ENCODE peak calls at places on chromosomes 7 and 10, in ten cellular contexts. W is CD8-positive, alpha-beta T cell; C is prostate gland; K is pancreas; O is dorsolateral prefrontal cortex; Z is tibial artery; A is cardiac muscle cell; Y is thyroid gland; E is body of pancreas; M is mammary epithelial cell. T is an unnamed sample.

GRCh38 chr7:80412842-80413241 is 99.0 kb downstream of the GNAT3 start:
- DNase-seq in C (no peak), Y (no peak), W (no peak), E (no peak), M (peak; percentile 74), O (no peak), Z (no peak), A (peak; percentile 8), K (no peak), T (no peak)

GRCh38 chr10:124639646-124640045 is 104.5 kb downstream of the FAM53B start:
- DNase-seq in M (no peak), E (no peak), A (no peak), Z (no peak), C (no peak), K (no peak), Y (no peak), W (no peak), O (no peak), T (no peak)

GRCh38 chr10:114157912-114158311 is 16.1 kb downstream of the CCDC186 start:
- DNase-seq in A (no peak), M (no peak), W (no peak), Z (no peak), O (no peak), K (no peak), C (no peak), E (no peak), Y (no peak), T (no peak)

GRCh38 chr7:141460781-141461715 is 90.2 kb upstream of the AGK start:
- DNase-seq in O (peak; percentile 29), M (peak; percentile 49), Z (no peak), K (no peak), Y (no peak), W (no peak), A (no peak), E (no peak), C (peak; percentile 43), T (no peak)

GRCh38 chr7:45973725-45974532 is 52.9 kb upstream of the IGFBP3 start:
- DNase-seq in K (no peak), W (no peak), M (peak; percentile 55), C (no peak), Z (no peak), E (peak; percentile 39), A (peak; percentile 67), O (peak; percentile 65), Y (no peak), T (no peak)

GRCh38 chr7:95609277-95609971 is 13.1 kb upstream of the PDK4 start:
- DNase-seq in Y (peak; percentile 61), E (peak; percentile 87), M (no peak), K (peak; percentile 80), Z (no peak), A (peak; percentile 85), W (no peak), O (no peak), C (peak; percentile 69), T (peak; percentile 66)

GRCh38 chr10:63265646-63266207 is 132.6 kb downstream of the NRBF2 start:
- DNase-seq in K (no peak), M (no peak), A (no peak), C (no peak), Z (no peak), Y (no peak), W (no peak), O (no peak), E (no peak), T (no peak)

GRCh38 chr7:14242186-14242585 is 252.7 kb upstream of the ETV1 start:
- DNase-seq in E (no peak), O (no peak), Z (no peak), K (no peak), Y (no peak), C (no peak), A (no peak), M (no peak), W (no peak), T (no peak)

GRCh38 chr10:53939654-53940053 is 861.4 kb downstream of the PCDH15 start:
- DNase-seq in E (no peak), Y (no peak), A (no peak), M (no peak), Z (no peak), K (no peak), C (no peak), O (no peak), W (no peak), T (no peak)

GRCh38 chr10:119349341-119349740 is 142.0 kb downstream of the GRK5 start:
- DNase-seq in A (no peak), Z (no peak), O (no peak), C (no peak), W (no peak), E (no peak), Y (no peak), M (no peak), K (no peak), T (no peak)

GRCh38 chr10:103273026-103273425 is 3.9 kb upstream of the INA start:
- DNase-seq in A (peak; percentile 94), O (peak; percentile 33), K (no peak), W (no peak), M (peak; percentile 99), E (peak; percentile 10), Y (no peak), C (no peak), Z (peak; percentile 76), T (peak; percentile 75)

GRCh38 chr10:10798543-10799192 is 219.0 kb upstream of the CELF2 start:
- DNase-seq in Y (no peak), W (no peak), K (no peak), A (no peak), O (peak; percentile 20), E (no peak), C (no peak), M (no peak), Z (no peak), T (no peak)

GRCh38 chr7:100544386-100544785 is 5.4 kb downstream of the AGFG2 start:
- DNase-seq in M (no peak), C (no peak), Y (no peak), O (no peak), W (no peak), A (no peak), K (no peak), Z (no peak), E (no peak), T (no peak)

GRCh38 chr10:69572159-69573055 is 815 bp downstream of the NEUROG3 start:
- DNase-seq in W (no peak), E (no peak), C (no peak), M (peak; percentile 14), O (peak; percentile 27), Y (no peak), Z (no peak), K (no peak), A (no peak), T (no peak)
- H3K27me3 ChIP-seq in W (peaks cover 54% of the 10 kb centered on the region), E (no peaks in the 10 kb centered on the region), C (peaks cover 64% of the 10 kb centered on the region), M (peaks cover 79% of the 10 kb centered on the region), O (peaks cover 99% of the 10 kb centered on the region), Y (peaks cover 28% of the 10 kb centered on the region), Z (no peaks in the 10 kb centered on the region), K (peaks cover 8% of the 10 kb centered on the region), A (peaks cover 100% of the 10 kb centered on the region), T (peaks cover 82% of the 10 kb centered on the region)

GRCh38 chr7:27154901-27155815 is 1.3 kb downstream of the HOXA7 start:
- DNase-seq in Y (peak; percentile 59), W (no peak), A (no peak), O (no peak), K (no peak), Z (no peak), E (peak; percentile 1), C (no peak), M (peak; percentile 84), T (peak; percentile 62)
- H3K27me3 ChIP-seq in Y (peaks cover 83% of the 10 kb centered on the region), W (peaks cover 75% of the 10 kb centered on the region), A (peaks cover 100% of the 10 kb centered on the region), O (peaks cover 100% of the 10 kb centered on the region), K (peaks cover 54% of the 10 kb centered on the region), Z (no peaks in the 10 kb centered on the region), E (no peaks in the 10 kb centered on the region), C (no peaks in the 10 kb centered on the region), M (no peaks in the 10 kb centered on the region), T (no peaks in the 10 kb centered on the region)

GRCh38 chr7:38283107-38283506 is 9.7 kb upstream of the TARP start:
- DNase-seq in M (no peak), K (no peak), Z (no peak), Y (no peak), O (no peak), A (no peak), W (no peak), E (no peak), C (no peak), T (no peak)

GRCh38 chr7:38276096-38276857 is 2.8 kb upstream of the TARP start:
- DNase-seq in C (no peak), W (no peak), E (no peak), O (no peak), A (no peak), Y (no peak), K (no peak), M (no peak), Z (no peak), T (no peak)

GRCh38 chr7:38281211-38281610 is 7.8 kb upstream of the TARP start:
- DNase-seq in E (no peak), W (no peak), O (no peak), Z (no peak), Y (peak; percentile 77), A (no peak), M (no peak), C (no peak), K (no peak), T (no peak)

GRCh38 chr7:38280707-38281106 is 7.3 kb upstream of the TARP start:
- DNase-seq in O (no peak), K (no peak), E (no peak), M (no peak), A (no peak), Z (no peak), Y (no peak), W (no peak), C (no peak), T (no peak)

DNA sequence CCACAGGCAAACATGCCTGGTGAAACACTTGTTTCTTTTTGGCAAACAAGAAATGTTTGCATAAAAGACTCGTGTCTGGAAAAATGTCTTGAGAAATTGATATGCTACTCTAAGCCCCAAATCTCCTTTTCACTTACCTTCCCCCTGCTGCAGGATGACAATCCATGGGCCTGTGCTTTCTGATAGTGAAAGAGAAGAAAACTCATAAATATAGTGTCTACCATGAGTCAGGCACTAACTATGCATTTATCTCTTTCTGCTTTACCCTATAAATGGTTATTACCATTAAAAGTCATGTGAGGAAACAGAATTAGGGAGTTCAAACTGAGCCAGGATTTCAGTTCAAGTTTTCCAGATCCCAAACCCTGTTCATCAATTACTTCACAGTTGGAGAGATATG is 6.6 kb upstream of the TARP start:
- DNase-seq in A (no peak), C (no peak), K (no peak), M (no peak), O (no peak), E (no peak), Z (no peak), W (no peak), Y (no peak), T (no peak)
- H3K27me3 ChIP-seq in A (no peaks in the 10 kb centered on the region), C (no peaks in the 10 kb centered on the region), K (no peaks in the 10 kb centered on the region), M (no peaks in the 10 kb centered on the region), O (no peaks in the 10 kb centered on the region), E (no peaks in the 10 kb centered on the region), Z (no peaks in the 10 kb centered on the region), W (no peaks in the 10 kb centered on the region), Y (no peaks in the 10 kb centered on the region), T (no peaks in the 10 kb centered on the region)

DNA sequence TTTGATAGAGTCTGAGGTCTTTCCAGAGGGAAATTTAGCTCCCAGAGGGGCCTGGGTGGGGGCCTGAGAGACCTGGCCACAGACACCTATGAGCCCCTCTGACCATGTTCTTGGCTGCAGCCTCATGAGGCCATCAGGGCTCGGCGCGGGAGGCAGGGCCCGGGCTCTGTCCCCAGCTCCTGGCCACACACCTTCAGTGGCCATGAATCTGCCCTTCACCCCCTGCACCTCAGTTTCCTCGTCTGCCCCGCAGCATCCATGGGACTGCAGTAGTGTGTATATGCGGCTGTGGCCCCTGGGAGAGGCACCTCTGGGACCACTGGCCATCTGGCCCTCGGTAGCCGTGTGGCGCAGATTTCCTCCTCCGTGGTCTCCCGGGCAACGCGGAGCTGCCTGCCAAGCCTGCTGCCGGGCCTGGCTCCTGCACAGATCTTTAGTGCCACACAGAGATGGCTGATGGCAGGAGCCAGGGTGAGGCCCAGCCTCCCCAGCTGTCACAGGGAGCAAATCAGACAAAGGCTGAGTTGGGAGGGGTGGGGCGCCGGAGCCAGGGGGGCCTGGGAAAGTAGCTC is 23.6 kb upstream of the ADCYAP1R1 start:
- DNase-seq in Z (no peak), Y (no peak), A (no peak), W (no peak), K (no peak), E (peak; percentile 10), O (peak; percentile 65), M (no peak), C (no peak), T (no peak)
- H3K27me3 ChIP-seq in Z (no peaks in the 10 kb centered on the region), Y (no peaks in the 10 kb centered on the region), A (no peaks in the 10 kb centered on the region), W (no peaks in the 10 kb centered on the region), K (no peaks in the 10 kb centered on the region), E (no peaks in the 10 kb centered on the region), O (no peaks in the 10 kb centered on the region), M (no peaks in the 10 kb centered on the region), C (no peaks in the 10 kb centered on the region), T (no peaks in the 10 kb centered on the region)